ENCODE peak calls at places on chromosomes 6 and 20, in eight cellular contexts. D, O, W, C, Q, E, U and R are unnamed samples.

GRCh38 chr6:128139519-128139918 is 238.7 kb upstream of the THEMIS start:
- DNase-seq in U (no peak), D (peak), Q (no peak), W (no peak), E (no peak), O (no peak), C (no peak), R (peak)

GRCh38 chr6:129117355-129117754 is 234.4 kb downstream of the LAMA2 start:
- DNase-seq in D (no peak), Q (no peak), U (no peak), E (no peak), W (no peak), O (peak), C (no peak), R (no peak)

GRCh38 chr20:21719592-21720214 is 14.2 kb downstream of the PAX1 start:
- DNase-seq in D (peak), Q (no peak), C (peak), E (peak), U (peak), O (no peak), W (no peak), R (peak)

GRCh38 chr6:52087498-52087999 is at the start of gene PKHD1:
- DNase-seq in E (no peak), C (no peak), D (no peak), W (no peak), Q (no peak), U (no peak), O (no peak), R (no peak)

GRCh38 chr20:49631074-49631716 is 63.3 kb upstream of the PTGIS start:
- DNase-seq in W (no peak), Q (no peak), O (no peak), C (no peak), U (no peak), E (no peak), D (no peak), R (no peak)

GRCh38 chr20:8667306-8667705 is 401.6 kb upstream of the PLCB4 start:
- DNase-seq in Q (no peak), D (no peak), E (no peak), W (no peak), C (no peak), U (no peak), O (no peak), R (no peak)

GRCh38 chr6:26394289-26394688 is 7.8 kb upstream of the BTN3A1 start:
- DNase-seq in C (no peak), D (peak), U (no peak), Q (no peak), E (no peak), O (no peak), W (no peak), R (peak)

GRCh38 chr20:34874094-34874654 is 1.5 kb upstream of the GGT7 start:
- DNase-seq in W (no peak), E (peak), U (peak), Q (peak), O (peak), D (peak), C (peak), R (peak)

GRCh38 chr20:407953-408842 is at the start of gene RBCK1:
- DNase-seq in C (peak), O (peak), D (peak), Q (peak), W (peak), E (peak), U (peak), R (peak)

GRCh38 chr20:58467572-58468330 is 47.4 kb downstream of the APCDD1L start:
- DNase-seq in U (no peak), O (no peak), W (no peak), C (peak), D (no peak), Q (no peak), E (peak), R (no peak)

GRCh38 chr6:37906121-37906520 is 86.6 kb downstream of the ZFAND3 start:
- DNase-seq in Q (no peak), U (no peak), D (no peak), W (no peak), C (no peak), O (no peak), E (no peak), R (no peak)

GRCh38 chr6:89682991-89683390 is 44.4 kb upstream of the LYRM2 start:
- DNase-seq in C (no peak), U (no peak), E (no peak), D (no peak), O (no peak), Q (no peak), W (no peak), R (no peak)

GRCh38 chr6:69867075-69867911 is 937 bp downstream of the COL19A1 start:
- DNase-seq in D (peak), E (peak), C (no peak), W (peak), U (no peak), O (no peak), Q (peak), R (peak)

GRCh38 chr6:81451787-81452186 is 300.7 kb downstream of the TENT5A start:
- DNase-seq in Q (no peak), C (no peak), U (no peak), O (no peak), W (no peak), E (no peak), D (peak), R (no peak)

GRCh38 chr6:53375851-53376250 is 27.1 kb upstream of the ELOVL5 start:
- DNase-seq in C (no peak), E (no peak), O (no peak), U (no peak), W (no peak), Q (no peak), D (no peak), R (no peak)

GRCh38 chr6:29647927-29648642 is 8.8 kb upstream of the MOG start:
- DNase-seq in U (no peak), E (peak), O (no peak), W (no peak), D (peak), Q (no peak), C (no peak), R (no peak)

GRCh38 chr20:42923348-42923918 is 266.3 kb downstream of the PTPRT start:
- DNase-seq in U (no peak), Q (no peak), D (no peak), C (no peak), E (no peak), O (no peak), W (no peak), R (no peak)

GRCh38 chr6:148203970-148204369 is 138.7 kb upstream of the SASH1 start:
- DNase-seq in U (no peak), W (no peak), C (no peak), Q (no peak), D (no peak), O (no peak), E (no peak), R (peak)

GRCh38 chr6:21648475-21649050 is 55.0 kb downstream of the SOX4 start:
- DNase-seq in W (no peak), D (no peak), Q (no peak), E (no peak), U (no peak), C (no peak), O (no peak), R (no peak)

GRCh38 chr20:39885975-39886649 is 802.9 kb downstream of the MAFB start:
- DNase-seq in D (peak), C (peak), U (peak), E (peak), O (peak), W (no peak), Q (peak), R (peak)

GRCh38 chr6:168129292-168130167 is 50.5 kb upstream of the FRMD1 start:
- DNase-seq in W (no peak), U (no peak), D (no peak), C (no peak), Q (no peak), O (no peak), E (peak), R (no peak)

GRCh38 chr6:21559238-21559637 is 34.3 kb upstream of the SOX4 start:
- DNase-seq in C (no peak), U (no peak), W (no peak), D (no peak), Q (no peak), O (no peak), E (no peak), R (no peak)

GRCh38 chr6:77332915-77333623 is 130.2 kb downstream of the HTR1B start:
- DNase-seq in O (no peak), D (no peak), U (no peak), W (no peak), Q (no peak), C (no peak), E (no peak), R (no peak)

GRCh38 chr6:12381587-12381986 is 91.4 kb downstream of the EDN1 start:
- DNase-seq in C (no peak), E (no peak), O (no peak), D (no peak), Q (no peak), U (no peak), W (no peak), R (no peak)
- H3K27ac ChIP-seq in C (no peak), E (no peak), O (no peak), D (peak), Q (no peak), U (no peak), W (no peak), R (no peak)

GRCh38 chr20:56348306-56348695 is 10.5 kb upstream of the FAM210B start:
- DNase-seq in Q (no peak), U (no peak), O (no peak), D (no peak), E (no peak), W (no peak), C (no peak), R (no peak)
- H3K4me3 ChIP-seq in Q (no peak), U (no peak), O (no peak), D (no peak), E (no peak), W (no peak), C (no peak), R (no peak)

GRCh38 chr6:33344771-33345697 is 27.5 kb upstream of the ZBTB22 start:
- DNase-seq in C (peak), O (peak), Q (peak), W (peak), D (peak), U (peak), E (peak), R (peak)
- TF ChIP-seq POLR2A in C (no peak), O (no peak), Q (no peak), W (no peak), D (no peak), U (no peak), E (no peak), R (no peak)

DNA sequence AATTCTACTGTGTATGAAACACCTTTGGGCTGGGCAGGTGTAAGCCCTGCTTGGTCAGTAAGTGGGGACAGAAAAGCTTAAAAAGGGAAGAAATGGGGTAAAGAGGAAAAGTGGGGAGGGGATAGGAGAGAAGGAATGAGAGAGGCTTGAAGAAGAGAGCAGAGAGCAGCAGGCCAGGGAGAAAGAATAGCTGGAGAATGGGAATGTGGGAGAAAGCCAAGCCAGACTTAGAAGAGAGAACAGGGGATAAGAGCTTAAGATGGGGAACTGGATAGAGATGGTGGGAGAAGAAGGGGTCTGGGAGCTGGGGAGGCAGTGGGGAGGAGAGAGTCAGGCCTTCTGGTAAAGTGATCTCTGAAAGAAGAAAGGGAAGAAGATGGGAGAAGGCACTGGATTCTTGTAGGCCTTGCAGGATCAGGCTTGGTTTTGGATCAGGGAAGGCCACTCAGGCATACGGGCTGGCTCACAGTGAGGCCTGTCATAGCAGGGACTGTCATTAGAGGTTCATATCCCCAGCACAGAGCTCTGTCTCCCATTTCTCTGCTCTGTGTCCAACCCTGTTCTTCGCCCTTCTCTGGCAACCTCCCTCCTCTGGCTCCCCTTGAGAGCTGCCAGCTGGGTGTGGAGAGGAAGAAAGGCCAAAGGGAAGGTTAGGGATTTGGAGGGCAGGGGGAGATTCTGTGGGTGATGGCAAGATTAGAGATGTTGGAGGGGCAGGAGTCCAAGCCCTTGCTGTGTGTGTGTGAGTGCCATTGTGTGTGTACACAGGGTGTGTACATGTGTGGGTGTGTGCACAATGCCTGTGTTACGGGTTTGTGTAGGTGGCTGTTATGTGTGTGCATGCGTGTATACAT is 9.3 kb downstream of the SYNGAP1 start:
- DNase-seq in U (no peak), E (no peak), D (no peak), Q (no peak), C (no peak), W (no peak), O (no peak), R (no peak)
- H3K27ac ChIP-seq in U (peak), E (peak), D (peak), Q (no peak), C (peak), W (peak), O (peak), R (peak)